ENCODE peak calls at places on chromosomes 12 and 14, in eight cellular contexts. T is uterus, V is tibial nerve, W is endothelial cell of umbilical vein, E is Peyer's patch, K is right lobe of liver, L is A549, X is HCT116. P is an unnamed sample. For H3K4me1 and H3K9me3, the result is how much of the 10 kb centered on the place peaks cover.

GRCh38 chr12:108752387-108752786 is 21.1 kb upstream of the CORO1C start:
- DNase-seq in T (peak), V (no peak), W (no peak), E (peak), K (no peak), L (no peak), X (no peak), P (no peak)

GRCh38 chr14:105496831-105497591 is 6.0 kb downstream of the TEDC1 start:
- DNase-seq in T (no peak), V (no peak), W (no peak), E (no peak), K (peak), L (no peak), X (no peak), P (no peak)

GRCh38 chr14:74140374-74140850 is 55.7 kb downstream of the LIN52 start:
- DNase-seq in T (no peak), V (peak), W (peak), E (peak), K (peak), L (no peak), X (no peak), P (no peak)

GRCh38 chr14:40229676-40230075 is 797.4 kb upstream of the FBXO33 start:
- DNase-seq in T (no peak), V (no peak), W (no peak), E (no peak), K (no peak), L (no peak), X (no peak), P (no peak)

GRCh38 chr12:103858953-103859601 is 18.0 kb upstream of the NT5DC3 start:
- DNase-seq in T (peak), V (no peak), W (peak), E (peak), K (no peak), L (peak), X (peak), P (peak)

GRCh38 chr14:95286649-95287048 is 33.1 kb downstream of the CLMN start:
- DNase-seq in T (no peak), V (no peak), W (no peak), E (peak), K (no peak), L (no peak), X (no peak), P (no peak)

GRCh38 chr12:49201595-49202295 is 12.9 kb upstream of the TUBA1A start:
- DNase-seq in T (peak), V (no peak), W (peak), E (no peak), K (no peak), L (peak), X (no peak), P (no peak)

GRCh38 chr14:74929242-74929641 is 6.2 kb upstream of the RPS6KL1 start:
- DNase-seq in T (no peak), V (no peak), W (no peak), E (no peak), K (no peak), L (no peak), X (no peak), P (no peak)

GRCh38 chr12:13196302-13196921 is at the start of gene EMP1:
- DNase-seq in T (peak), V (peak), W (peak), E (peak), K (peak), L (peak), X (peak), P (peak)

DNA sequence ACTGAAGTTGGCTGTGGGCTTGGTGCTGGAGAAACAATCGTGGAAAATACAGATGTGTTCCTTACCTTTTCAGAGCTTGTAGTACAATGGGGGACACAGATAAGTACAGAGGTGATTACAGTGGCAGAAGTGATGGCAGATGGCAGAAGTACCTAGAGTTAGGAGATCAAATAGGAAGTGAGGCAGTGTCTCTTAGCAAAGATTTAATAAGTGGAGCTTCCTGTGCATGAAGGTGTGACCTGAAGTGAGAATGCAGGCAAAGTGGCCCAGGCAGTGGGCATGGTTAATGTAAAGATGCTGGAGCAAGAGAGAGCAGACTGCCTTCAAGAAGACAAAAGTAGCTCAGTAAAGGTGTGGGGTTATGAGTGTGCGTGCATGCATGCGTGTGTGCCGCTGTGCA is 16.0 kb downstream of the LRRK2 start:
- DNase-seq in T (no peak), V (no peak), W (no peak), E (no peak), K (no peak), L (no peak), X (no peak), P (no peak)
- H3K4me1 ChIP-seq in T (under half), V (under half), W (under half), E (under half), K (under half), L (under half), X (under half), P (under half)

DNA sequence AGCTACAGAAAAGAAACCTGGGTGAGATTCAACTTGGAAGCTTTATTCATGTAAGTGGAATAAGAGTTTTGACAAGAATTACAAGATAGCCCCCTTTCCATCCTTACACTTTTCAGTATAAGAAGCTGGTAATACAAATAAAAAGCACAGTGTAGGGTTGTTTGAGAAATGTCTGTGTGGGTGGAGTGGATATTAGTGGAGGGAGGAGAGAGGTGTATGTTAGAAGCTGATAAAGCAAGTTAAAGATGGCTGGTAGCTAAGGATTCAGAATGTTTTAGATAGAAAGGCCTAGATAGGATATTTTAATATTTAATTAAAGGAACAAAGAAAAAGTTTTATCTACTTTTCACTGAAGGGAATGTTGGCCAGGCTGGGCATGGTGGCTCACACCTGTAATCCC is 12.5 kb downstream of the CFAP54 start:
- DNase-seq in T (no peak), V (no peak), W (no peak), E (no peak), K (no peak), L (no peak), X (no peak), P (no peak)
- TF ChIP-seq POLR2A in T (no peak), V (no peak), W (no peak), E (no peak), K (no peak), L (no peak), X (no peak), P (no peak)

DNA sequence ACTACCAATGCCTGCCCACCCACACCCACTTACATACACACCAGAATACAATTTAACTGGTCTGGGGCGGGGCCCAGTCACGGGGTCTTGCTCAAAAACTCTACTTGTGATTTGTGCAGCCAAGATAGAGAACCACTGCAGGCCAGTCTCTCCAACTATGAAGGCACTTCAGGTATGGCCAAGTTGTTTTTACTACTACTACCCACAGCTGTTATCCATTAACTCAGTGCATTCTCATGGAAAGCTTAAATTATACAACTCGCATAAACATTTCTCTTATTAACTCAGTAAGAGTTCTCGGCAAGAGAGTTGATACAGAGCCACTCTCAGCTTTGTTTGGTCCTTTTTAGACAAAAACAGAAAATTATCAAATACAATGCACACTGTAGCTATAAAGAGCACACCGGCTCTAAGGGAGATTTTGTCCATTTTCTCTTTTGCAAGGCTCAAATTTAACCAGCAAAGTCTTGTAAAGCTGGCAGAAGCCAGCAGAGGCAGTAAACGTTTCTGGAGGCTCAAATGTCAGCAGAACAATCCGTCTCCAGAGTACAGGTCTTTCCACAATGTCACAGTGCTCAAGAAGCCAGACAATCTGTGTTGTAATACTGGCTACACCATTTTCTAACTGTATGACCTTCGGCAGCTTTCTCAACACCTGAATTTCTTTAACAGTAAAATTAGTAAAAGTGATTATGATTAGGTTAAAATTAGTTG is 85.9 kb downstream of the PTGER2 start:
- DNase-seq in T (peak), V (no peak), W (no peak), E (no peak), K (no peak), L (no peak), X (peak), P (no peak)
- H3K9me3 ChIP-seq in T (under half), V (under half), W (under half), E (under half), K (under half), L (under half), X (under half), P (under half)

GRCh38 chr12:11759894-11760293 is 110.4 kb downstream of the ETV6 start:
- DNase-seq in T (no peak), V (no peak), W (no peak), E (no peak), K (no peak), L (no peak), X (no peak), P (no peak)
- H3K4me1 ChIP-seq in T (under half), V (under half), W (under half), E (under half), K (under half), L (under half), X (under half), P (half or more)

GRCh38 chr12:93520454-93520853 is 52.0 kb upstream of the SOCS2 start:
- DNase-seq in T (no peak), V (no peak), W (no peak), E (no peak), K (no peak), L (no peak), X (no peak), P (no peak)
- TF ChIP-seq POLR2A in T (no peak), V (no peak), W (no peak), E (no peak), K (no peak), L (no peak), X (no peak), P (no peak)

GRCh38 chr14:28052251-28052650 is 714.3 kb upstream of the FOXG1 start:
- DNase-seq in T (no peak), V (no peak), W (no peak), E (no peak), K (no peak), L (no peak), X (no peak), P (no peak)
- H3K9me3 ChIP-seq in T (under half), V (under half), W (under half), E (under half), K (under half), L (under half), X (under half), P (under half)

DNA sequence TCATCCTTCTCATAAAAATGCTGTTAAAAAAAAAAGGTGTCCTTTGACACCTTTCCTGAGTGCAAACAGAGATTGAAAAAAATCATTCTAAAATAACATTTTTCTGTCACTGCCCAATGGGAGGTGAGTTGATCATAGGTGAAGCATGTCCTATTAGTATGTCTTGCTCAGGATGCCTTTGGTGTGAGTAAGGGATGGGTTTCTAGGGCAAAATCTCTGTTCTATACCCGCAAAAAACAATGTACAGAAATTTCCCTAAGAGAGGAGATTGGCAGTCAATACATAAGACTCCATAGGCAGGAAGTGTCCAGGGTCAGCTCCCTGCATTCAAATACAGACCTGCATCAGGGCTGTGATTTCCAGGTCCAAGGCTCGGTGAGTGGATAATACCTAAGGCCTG is 195.2 kb downstream of the DAD1 start:
- DNase-seq in T (no peak), V (no peak), W (no peak), E (no peak), K (no peak), L (no peak), X (no peak), P (peak)
- H3K4me1 ChIP-seq in T (under half), V (under half), W (under half), E (under half), K (under half), L (under half), X (under half), P (under half)